ENCODE peak calls at places on chromosomes 16 and 17, in seven cellular contexts. One of them, this sample, is unnamed.

GRCh38 chr17:35117984-35118383 is 1.7 kb downstream of the RAD51D start:
- DNase-seq in T follicular helper cell: no peak
- DNase-seq in T-helper 1 cell: no peak
- DNase-seq in tibial nerve: no peak
- DNase-seq in neural crest cell: no peak
- DNase-seq in caudate nucleus: no peak
- DNase-seq in SHP77: no peak
- DNase-seq in this sample: no peak

GRCh38 chr17:6387442-6387841 is 47.5 kb downstream of the AIPL1 start:
- DNase-seq in T follicular helper cell: no peak
- DNase-seq in T-helper 1 cell: no peak
- DNase-seq in tibial nerve: no peak
- DNase-seq in neural crest cell: no peak
- DNase-seq in caudate nucleus: no peak
- DNase-seq in SHP77: no peak
- DNase-seq in this sample: no peak

GRCh38 chr16:67842509-67843342 is 606 bp downstream of the THAP11 start:
- DNase-seq in T follicular helper cell: peak
- DNase-seq in T-helper 1 cell: peak
- DNase-seq in tibial nerve: no peak
- DNase-seq in neural crest cell: peak
- DNase-seq in caudate nucleus: peak
- DNase-seq in SHP77: peak
- DNase-seq in this sample: no peak

GRCh38 chr16:66758086-66758485 is 6.7 kb upstream of the DYNC1LI2 start:
- DNase-seq in T follicular helper cell: no peak
- DNase-seq in T-helper 1 cell: no peak
- DNase-seq in tibial nerve: no peak
- DNase-seq in neural crest cell: no peak
- DNase-seq in caudate nucleus: no peak
- DNase-seq in SHP77: no peak
- DNase-seq in this sample: no peak

GRCh38 chr16:88306860-88307545 is 75.8 kb upstream of the ZNF469 start:
- DNase-seq in T follicular helper cell: no peak
- DNase-seq in T-helper 1 cell: no peak
- DNase-seq in tibial nerve: no peak
- DNase-seq in neural crest cell: no peak
- DNase-seq in caudate nucleus: no peak
- DNase-seq in SHP77: no peak
- DNase-seq in this sample: peak

GRCh38 chr16:56643080-56643778 is 4.8 kb downstream of the MT1A start:
- DNase-seq in T follicular helper cell: peak
- DNase-seq in T-helper 1 cell: peak
- DNase-seq in tibial nerve: peak
- DNase-seq in neural crest cell: no peak
- DNase-seq in caudate nucleus: no peak
- DNase-seq in SHP77: no peak
- DNase-seq in this sample: no peak

GRCh38 chr16:84605339-84605848 is 12.5 kb downstream of the COTL1 start:
- DNase-seq in T follicular helper cell: no peak
- DNase-seq in T-helper 1 cell: no peak
- DNase-seq in tibial nerve: no peak
- DNase-seq in neural crest cell: no peak
- DNase-seq in caudate nucleus: no peak
- DNase-seq in SHP77: no peak
- DNase-seq in this sample: no peak

GRCh38 chr17:44439168-44439567 is 49.7 kb upstream of the ITGA2B start:
- DNase-seq in T follicular helper cell: no peak
- DNase-seq in T-helper 1 cell: no peak
- DNase-seq in tibial nerve: no peak
- DNase-seq in neural crest cell: no peak
- DNase-seq in caudate nucleus: no peak
- DNase-seq in SHP77: no peak
- DNase-seq in this sample: no peak

GRCh38 chr16:67149276-67150057 is 1.3 kb downstream of the B3GNT9 start:
- DNase-seq in T follicular helper cell: no peak
- DNase-seq in T-helper 1 cell: no peak
- DNase-seq in tibial nerve: no peak
- DNase-seq in neural crest cell: no peak
- DNase-seq in caudate nucleus: no peak
- DNase-seq in SHP77: no peak
- DNase-seq in this sample: no peak

GRCh38 chr16:27377666-27378485 is 24.1 kb upstream of the IL21R start:
- DNase-seq in T follicular helper cell: no peak
- DNase-seq in T-helper 1 cell: no peak
- DNase-seq in tibial nerve: no peak
- DNase-seq in neural crest cell: no peak
- DNase-seq in caudate nucleus: no peak
- DNase-seq in SHP77: no peak
- DNase-seq in this sample: no peak

GRCh38 chr17:956905-957304 is 22.7 kb downstream of the NXN start:
- DNase-seq in T follicular helper cell: no peak
- DNase-seq in T-helper 1 cell: no peak
- DNase-seq in tibial nerve: no peak
- DNase-seq in neural crest cell: no peak
- DNase-seq in caudate nucleus: no peak
- DNase-seq in SHP77: no peak
- DNase-seq in this sample: peak

GRCh38 chr17:32695864-32696263 is 181.1 kb downstream of the MYO1D start:
- DNase-seq in T follicular helper cell: no peak
- DNase-seq in T-helper 1 cell: no peak
- DNase-seq in tibial nerve: no peak
- DNase-seq in neural crest cell: no peak
- DNase-seq in caudate nucleus: no peak
- DNase-seq in SHP77: no peak
- DNase-seq in this sample: no peak

GRCh38 chr17:57493625-57494024 is 237.3 kb downstream of the MSI2 start:
- DNase-seq in T follicular helper cell: no peak
- DNase-seq in T-helper 1 cell: no peak
- DNase-seq in tibial nerve: no peak
- DNase-seq in neural crest cell: no peak
- DNase-seq in caudate nucleus: no peak
- DNase-seq in SHP77: no peak
- DNase-seq in this sample: no peak

GRCh38 chr16:2043980-2044451 is 3.6 kb downstream of the NTHL1 start:
- DNase-seq in T follicular helper cell: no peak
- DNase-seq in T-helper 1 cell: no peak
- DNase-seq in tibial nerve: no peak
- DNase-seq in neural crest cell: no peak
- DNase-seq in caudate nucleus: no peak
- DNase-seq in SHP77: peak
- DNase-seq in this sample: no peak

GRCh38 chr17:37399404-37399803 is 7.2 kb downstream of the ACACA start:
- DNase-seq in T follicular helper cell: no peak
- DNase-seq in T-helper 1 cell: no peak
- DNase-seq in tibial nerve: no peak
- DNase-seq in neural crest cell: no peak
- DNase-seq in caudate nucleus: no peak
- DNase-seq in SHP77: no peak
- DNase-seq in this sample: no peak

GRCh38 chr17:79968116-79968515 is 67.6 kb downstream of the TBC1D16 start:
- DNase-seq in T follicular helper cell: no peak
- DNase-seq in T-helper 1 cell: no peak
- DNase-seq in tibial nerve: no peak
- DNase-seq in neural crest cell: no peak
- DNase-seq in caudate nucleus: no peak
- DNase-seq in SHP77: no peak
- DNase-seq in this sample: no peak

GRCh38 chr16:68298907-68299515 is 11.7 kb downstream of the SLC7A6OS start:
- DNase-seq in T follicular helper cell: no peak
- DNase-seq in T-helper 1 cell: no peak
- DNase-seq in tibial nerve: no peak
- DNase-seq in neural crest cell: no peak
- DNase-seq in caudate nucleus: no peak
- DNase-seq in SHP77: no peak
- DNase-seq in this sample: no peak

GRCh38 chr17:49069585-49070273 is 62.8 kb upstream of the B4GALNT2 start:
- DNase-seq in T follicular helper cell: no peak
- DNase-seq in T-helper 1 cell: no peak
- DNase-seq in tibial nerve: no peak
- DNase-seq in neural crest cell: no peak
- DNase-seq in caudate nucleus: no peak
- DNase-seq in SHP77: no peak
- DNase-seq in this sample: no peak

GRCh38 chr17:74213897-74214386 is 571 bp downstream of the TTYH2 start:
- DNase-seq in T follicular helper cell: no peak
- DNase-seq in T-helper 1 cell: no peak
- DNase-seq in tibial nerve: no peak
- DNase-seq in neural crest cell: no peak
- DNase-seq in caudate nucleus: no peak
- DNase-seq in SHP77: no peak
- DNase-seq in this sample: no peak

GRCh38 chr16:68417711-68418301 is 30.5 kb downstream of the SMPD3 start:
- DNase-seq in T follicular helper cell: peak
- DNase-seq in T-helper 1 cell: peak
- DNase-seq in tibial nerve: no peak
- DNase-seq in neural crest cell: no peak
- DNase-seq in caudate nucleus: no peak
- DNase-seq in SHP77: peak
- DNase-seq in this sample: no peak

GRCh38 chr17:77610980-77611641 is 347.4 kb upstream of the TNRC6C start:
- DNase-seq in T follicular helper cell: no peak
- DNase-seq in T-helper 1 cell: no peak
- DNase-seq in tibial nerve: no peak
- DNase-seq in neural crest cell: no peak
- DNase-seq in caudate nucleus: no peak
- DNase-seq in SHP77: no peak
- DNase-seq in this sample: no peak

GRCh38 chr16:70552675-70553074 is 29.1 kb downstream of the SF3B3 start:
- DNase-seq in T follicular helper cell: no peak
- DNase-seq in T-helper 1 cell: no peak
- DNase-seq in tibial nerve: no peak
- DNase-seq in neural crest cell: no peak
- DNase-seq in caudate nucleus: no peak
- DNase-seq in SHP77: no peak
- DNase-seq in this sample: no peak

GRCh38 chr16:52450906-52451305 is 96.0 kb downstream of the TOX3 start:
- DNase-seq in T follicular helper cell: no peak
- DNase-seq in T-helper 1 cell: no peak
- DNase-seq in tibial nerve: no peak
- DNase-seq in neural crest cell: no peak
- DNase-seq in caudate nucleus: no peak
- DNase-seq in SHP77: no peak
- DNase-seq in this sample: no peak